ENCODE peak calls at places on chromosome 13, in four cellular contexts. N, D, F and O are unnamed samples.

GRCh38 chr13:27919299-27919933 is 384 bp upstream of the PDX1 start:
- DNase-seq in F (no peak), D (no peak), N (no peak), O (no peak)

GRCh38 chr13:45518525-45519235 is 53.9 kb downstream of the COG3 start:
- DNase-seq in N (peak), D (peak), F (no peak), O (peak)

GRCh38 chr13:59318320-59318930 is 845.3 kb downstream of the DIAPH3 start:
- DNase-seq in D (peak), N (peak), F (peak), O (peak)

GRCh38 chr13:32150794-32151193 is 119.2 kb downstream of the FRY start:
- DNase-seq in F (no peak), N (peak), D (peak), O (no peak)

GRCh38 chr13:102903659-102904407 is 58.0 kb downstream of the ERCC5 start:
- DNase-seq in D (peak), N (no peak), F (no peak), O (peak)

GRCh38 chr13:20258963-20259288 is 26.8 kb upstream of the GJB6 start:
- DNase-seq in N (no peak), D (no peak), F (no peak), O (no peak)

GRCh38 chr13:94978516-94978915 is 266.2 kb upstream of the SOX21 start:
- DNase-seq in F (no peak), D (no peak), N (no peak), O (no peak)

GRCh38 chr13:108985166-108985565 is 355.8 kb downstream of the MYO16 start:
- DNase-seq in D (no peak), F (no peak), N (no peak), O (no peak)

GRCh38 chr13:110443633-110444225 is 117.8 kb downstream of the RAB20 start:
- DNase-seq in D (no peak), N (no peak), F (no peak), O (no peak)

GRCh38 chr13:88162076-88162702 is 491.0 kb downstream of the SLITRK5 start:
- DNase-seq in N (no peak), D (no peak), F (no peak), O (no peak)

GRCh38 chr13:22948421-22948820 is 232.4 kb upstream of the SGCG start:
- DNase-seq in N (no peak), F (no peak), D (no peak), O (no peak)

GRCh38 chr13:108779308-108779707 is 149.9 kb downstream of the MYO16 start:
- DNase-seq in F (no peak), D (no peak), N (no peak), O (no peak)

GRCh38 chr13:21583496-21583895 is 20.5 kb downstream of the MICU2 start:
- DNase-seq in F (no peak), D (peak), N (peak), O (no peak)

GRCh38 chr13:79987323-79987722 is 353.6 kb downstream of the SPRY2 start:
- DNase-seq in N (no peak), F (no peak), D (no peak), O (no peak)

GRCh38 chr13:79281335-79281734 is 124.7 kb downstream of the RBM26 start:
- DNase-seq in F (no peak), N (no peak), D (no peak), O (no peak)

GRCh38 chr13:76378767-76379166 is 507.4 kb downstream of the KCTD12 start:
- DNase-seq in F (no peak), D (no peak), N (no peak), O (no peak)

GRCh38 chr13:33286143-33286542 is 588 bp upstream of the STARD13 start:
- DNase-seq in N (no peak), F (no peak), D (no peak), O (no peak)

GRCh38 chr13:74555291-74556001 is 421.2 kb upstream of the KLF12 start:
- DNase-seq in N (no peak), F (peak), D (peak), O (no peak)

GRCh38 chr13:67230774-67231480 is 791 bp upstream of the PCDH9 start:
- DNase-seq in N (peak), D (peak), F (peak), O (peak)

GRCh38 chr13:28438598-28439334 is 56.2 kb downstream of the FLT1 start:
- DNase-seq in F (no peak), N (no peak), D (no peak), O (no peak)

GRCh38 chr13:33235564-33235963 is 50.0 kb downstream of the STARD13 start:
- DNase-seq in F (no peak), D (peak), N (no peak), O (peak)

GRCh38 chr13:99821741-99822140 is 149.8 kb downstream of the ZIC5 start:
- DNase-seq in N (no peak), D (no peak), F (no peak), O (no peak)

GRCh38 chr13:43830481-43830873 is 43.7 kb upstream of the ENOX1 start:
- DNase-seq in N (peak), F (no peak), D (peak), O (peak)

GRCh38 chr13:110499621-110500281 is 61.8 kb downstream of the RAB20 start:
- DNase-seq in D (peak), F (peak), N (peak), O (no peak)

GRCh38 chr13:31322702-31323101 is 122.9 kb downstream of the B3GLCT start:
- DNase-seq in D (no peak), F (no peak), N (no peak), O (no peak)

DNA sequence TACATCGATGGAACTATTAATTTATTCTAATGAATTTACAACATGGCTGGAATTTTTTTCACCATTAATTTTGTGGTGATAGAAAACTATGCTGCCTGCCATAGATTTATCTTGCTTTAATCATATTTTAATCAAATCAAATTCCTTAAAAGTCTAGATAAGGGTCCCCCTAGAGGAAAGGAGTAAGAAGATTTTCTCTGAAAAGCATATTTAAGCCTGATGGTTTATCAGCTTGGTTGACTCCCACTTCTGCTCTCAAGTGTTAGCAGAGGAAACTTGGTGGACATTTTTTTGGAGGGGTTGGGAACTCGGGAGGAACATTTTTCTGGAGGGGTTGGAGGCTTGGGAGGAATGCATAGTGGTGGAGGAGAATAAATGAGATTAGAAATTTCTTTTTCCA is 253.3 kb downstream of the KCNRG start:
- DNase-seq in F (no peak), D (no peak), N (no peak), O (no peak)
- TF ChIP-seq CTCF in F (no peak), D (peak), N (peak), O (no peak)

GRCh38 chr13:24052547-24052981 is 108.0 kb upstream of the SPATA13 start:
- DNase-seq in N (no peak), F (no peak), D (peak), O (no peak)
- TF ChIP-seq CTCF in N (no peak), F (no peak), D (peak), O (no peak)

GRCh38 chr13:104246955-104247354 is 1180.7 kb upstream of the SLC10A2 start:
- DNase-seq in N (no peak), D (no peak), F (no peak), O (no peak)
- TF ChIP-seq CTCF in N (no peak), D (no peak), F (no peak), O (no peak)

DNA sequence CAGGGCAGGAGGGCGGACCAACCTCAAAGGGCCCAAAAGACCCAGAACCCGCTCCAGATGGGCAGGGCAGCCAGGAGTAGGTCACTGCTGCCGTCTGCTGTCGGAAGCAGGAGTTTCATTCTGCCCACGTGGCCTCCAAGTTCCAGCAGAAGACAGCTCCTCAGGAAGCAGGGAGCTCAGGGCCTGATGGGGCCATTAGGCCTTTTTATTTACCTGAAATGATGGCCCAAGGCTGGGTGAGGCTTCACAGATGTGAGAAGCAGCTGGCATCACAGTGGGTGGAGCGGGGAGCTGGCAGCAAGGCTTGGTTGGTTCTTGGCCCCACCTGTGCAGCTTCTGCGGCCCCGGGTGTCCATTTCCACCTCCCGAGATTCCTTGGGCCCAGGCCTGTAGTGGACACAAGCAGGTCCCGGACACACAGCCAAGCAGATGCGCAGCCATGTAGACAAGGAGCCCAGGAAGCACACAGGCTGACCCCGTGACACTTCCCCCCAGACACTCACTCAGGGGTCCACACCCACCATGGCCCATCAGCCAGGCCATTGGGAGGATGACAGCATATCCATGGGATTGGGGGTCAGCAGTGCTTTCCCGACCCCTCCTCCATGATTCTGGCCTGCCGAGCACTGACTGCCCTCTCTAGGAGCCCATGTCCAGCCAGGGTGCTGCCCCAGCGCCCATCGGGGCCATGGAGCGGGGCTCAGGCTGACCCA is 26.4 kb downstream of the C13orf46 start:
- DNase-seq in D (peak), F (no peak), N (peak), O (peak)
- TF ChIP-seq CTCF in D (peak), F (no peak), N (peak), O (peak)

GRCh38 chr13:98141091-98141490 is 1.8 kb upstream of the FARP1 start:
- DNase-seq in D (no peak), F (no peak), N (no peak), O (no peak)
- TF ChIP-seq CTCF in D (no peak), F (no peak), N (no peak), O (no peak)

GRCh38 chr13:60629158-60629557 is 232.1 kb downstream of the TDRD3 start:
- DNase-seq in F (no peak), N (no peak), D (no peak), O (no peak)

GRCh38 chr13:60623131-60623530 is 226.1 kb downstream of the TDRD3 start:
- DNase-seq in N (no peak), D (no peak), F (no peak), O (no peak)

DNA sequence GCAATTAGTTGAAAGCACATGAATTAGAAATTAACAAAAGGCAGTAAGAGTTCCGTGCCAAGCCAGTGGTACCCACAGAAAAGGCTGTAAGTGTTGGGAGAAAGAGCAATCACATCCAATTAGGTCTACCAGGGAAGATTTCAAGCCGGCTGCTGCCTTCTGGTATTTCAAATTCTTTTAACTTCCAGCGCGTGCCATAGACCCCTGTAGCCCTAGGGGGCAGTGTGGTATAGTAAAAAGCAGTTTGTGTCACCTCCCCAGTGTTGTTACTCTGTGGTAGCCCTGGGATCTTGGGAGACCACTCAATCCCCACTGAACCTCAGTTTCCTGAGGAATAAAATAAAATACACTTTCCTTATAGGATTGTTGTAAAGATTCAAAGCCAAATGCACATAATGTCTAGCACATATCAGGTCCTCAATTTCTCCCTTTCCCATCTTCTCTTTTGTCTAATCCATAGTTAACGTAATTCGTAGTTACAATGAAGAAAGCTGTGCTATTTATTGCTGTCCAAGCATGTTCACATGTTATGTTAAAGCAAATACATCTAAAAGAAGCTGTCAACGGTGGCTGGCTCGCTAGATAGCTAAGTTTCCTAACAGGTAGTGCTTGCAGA is 230.2 kb downstream of the TDRD3 start:
- DNase-seq in N (peak), D (peak), F (peak), O (peak)
- TF ChIP-seq CTCF in N (peak), D (peak), F (peak), O (peak)

GRCh38 chr13:40749327-40749726 is 21.7 kb downstream of the MRPS31 start:
- DNase-seq in N (no peak), F (no peak), D (no peak), O (no peak)
- TF ChIP-seq CTCF in N (peak), F (no peak), D (no peak), O (peak)

DNA sequence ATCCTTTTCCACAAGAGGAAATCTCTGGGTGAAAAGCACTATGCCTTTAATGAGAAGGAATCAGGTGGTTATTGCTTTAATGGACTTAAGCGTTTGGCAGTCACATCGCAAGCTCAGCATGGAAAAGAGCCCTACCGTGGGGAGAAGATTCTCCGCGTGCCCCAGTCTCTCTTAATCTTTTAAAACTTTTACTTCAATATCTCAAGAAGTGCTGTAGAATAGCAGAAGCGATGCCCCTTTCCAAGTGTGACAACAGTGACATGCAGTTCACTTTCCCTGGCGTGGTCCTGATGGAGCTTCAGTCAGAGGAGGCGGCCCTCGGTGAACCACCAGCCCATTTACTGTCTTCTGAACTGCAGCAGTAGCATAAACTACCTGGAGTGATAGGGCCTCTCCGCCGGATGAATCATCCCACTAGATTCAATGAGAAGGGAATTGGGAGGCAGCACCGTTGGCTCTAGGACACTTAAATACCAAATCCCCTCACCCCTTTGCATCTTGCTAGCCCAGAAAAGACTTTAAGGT is 112.7 kb upstream of the GPR12 start:
- DNase-seq in N (no peak), F (no peak), D (no peak), O (no peak)
- TF ChIP-seq CTCF in N (peak), F (peak), D (no peak), O (no peak)